ENCODE peak calls at places on chromosomes 11 and 22, in ten cellular contexts. O, M, B, U, S, W, V, P, Z and A are unnamed samples. For H3K36me3, the result is how much of the 10 kb centered on the place peaks cover.

GRCh38 chr11:122637538-122637937 is 18.0 kb upstream of the UBASH3B start:
- DNase-seq in W (no peak), V (peak), P (no peak), O (no peak), Z (no peak), S (peak), B (no peak), M (no peak), U (no peak), A (no peak)

GRCh38 chr22:39472570-39473556 is 16.1 kb downstream of the MGAT3 start:
- DNase-seq in O (no peak), P (peak), U (peak), V (no peak), Z (peak), W (peak), B (no peak), S (peak), M (no peak), A (no peak)

GRCh38 chr11:70434813-70435300 is 36.5 kb downstream of the CTTN start:
- DNase-seq in S (no peak), M (no peak), Z (no peak), U (no peak), V (no peak), W (no peak), O (no peak), P (no peak), B (no peak), A (no peak)

GRCh38 chr11:43269229-43269928 is 42.4 kb upstream of the API5 start:
- DNase-seq in U (no peak), V (no peak), Z (no peak), S (no peak), P (no peak), B (no peak), M (no peak), W (no peak), O (peak), A (no peak)

GRCh38 chr22:35467788-35468187 is 67.8 kb downstream of the MCM5 start:
- DNase-seq in U (peak), O (peak), Z (peak), S (no peak), B (peak), P (peak), V (no peak), M (no peak), W (no peak), A (no peak)

GRCh38 chr11:16831281-16832192 is 93.1 kb downstream of the C11orf58 start:
- DNase-seq in P (no peak), O (no peak), V (no peak), W (no peak), S (no peak), Z (no peak), B (no peak), M (no peak), U (no peak), A (no peak)

GRCh38 chr11:87036756-87037449 is 831 bp upstream of the TMEM135 start:
- DNase-seq in S (peak), U (peak), Z (peak), M (no peak), P (no peak), W (no peak), B (peak), V (no peak), O (no peak), A (peak)

GRCh38 chr11:68574308-68574707 is 110.0 kb upstream of the GAL start:
- DNase-seq in O (no peak), M (no peak), U (no peak), P (no peak), V (no peak), S (no peak), W (no peak), Z (no peak), B (peak), A (no peak)

GRCh38 chr11:124762624-124763155 is 600 bp upstream of the ESAM start:
- DNase-seq in B (no peak), S (no peak), P (peak), V (no peak), U (peak), M (no peak), O (peak), Z (no peak), W (no peak), A (no peak)

GRCh38 chr11:8832571-8833260 is 78.3 kb upstream of the AKIP1 start:
- DNase-seq in P (no peak), U (no peak), V (no peak), S (peak), W (peak), M (no peak), O (no peak), B (peak), Z (peak), A (peak)

GRCh38 chr22:35729309-35729698 is 11.6 kb downstream of the APOL5 start:
- DNase-seq in P (no peak), S (peak), M (no peak), B (no peak), V (no peak), U (no peak), Z (no peak), W (no peak), O (no peak), A (no peak)

GRCh38 chr11:540583-541432 is 3.5 kb downstream of the LRRC56 start:
- DNase-seq in W (peak), V (no peak), O (peak), U (no peak), M (no peak), S (no peak), P (no peak), B (no peak), Z (no peak), A (no peak)

GRCh38 chr11:57248780-57249383 is 11.8 kb upstream of the APLNR start:
- DNase-seq in V (no peak), M (peak), O (peak), P (peak), Z (peak), U (peak), W (peak), B (peak), S (peak), A (peak)

GRCh38 chr11:1702506-1702905 is 5.5 kb downstream of the KRTAP5-6 start:
- DNase-seq in P (no peak), W (no peak), U (no peak), O (no peak), B (no peak), Z (no peak), S (no peak), V (no peak), M (no peak), A (no peak)

GRCh38 chr22:36204001-36204640 is 2.5 kb upstream of the APOL4 start:
- DNase-seq in P (no peak), V (no peak), O (no peak), M (no peak), S (no peak), W (no peak), B (no peak), U (no peak), Z (no peak), A (no peak)

GRCh38 chr22:40862537-40862936 is 624 bp upstream of the DNAJB7 start:
- DNase-seq in O (no peak), B (no peak), U (no peak), Z (no peak), P (no peak), M (no peak), V (no peak), W (no peak), S (no peak), A (no peak)

GRCh38 chr11:70415176-70415575 is 16.8 kb downstream of the CTTN start:
- DNase-seq in S (no peak), V (no peak), U (no peak), Z (no peak), P (no peak), M (no peak), B (peak), W (no peak), O (no peak), A (no peak)

GRCh38 chr11:5880329-5880728 is at the start of gene OR52E4:
- DNase-seq in B (no peak), U (no peak), M (no peak), W (no peak), S (no peak), Z (no peak), V (no peak), P (no peak), O (no peak), A (no peak)

GRCh38 chr11:27514558-27514957 is 8.0 kb upstream of the LIN7C start:
- DNase-seq in U (no peak), V (no peak), S (no peak), W (no peak), O (no peak), B (peak), M (no peak), P (no peak), Z (no peak), A (no peak)

GRCh38 chr11:117193130-117194020 is 5.8 kb upstream of the TAGLN start:
- DNase-seq in W (no peak), Z (no peak), S (no peak), V (no peak), P (no peak), O (no peak), B (no peak), M (no peak), U (no peak), A (no peak)

GRCh38 chr22:17872491-17872890 is 98.2 kb upstream of the BID start:
- DNase-seq in W (no peak), U (no peak), M (no peak), P (no peak), S (no peak), Z (no peak), B (peak), V (no peak), O (no peak), A (peak)

GRCh38 chr11:112801286-112802088 is 159.7 kb upstream of the NCAM1 start:
- DNase-seq in W (no peak), S (no peak), P (no peak), M (no peak), Z (no peak), U (no peak), B (no peak), V (no peak), O (no peak), A (no peak)

GRCh38 chr11:61507962-61508824 is at the start of gene LRRC10B:
- DNase-seq in W (peak), Z (peak), P (peak), U (peak), V (no peak), B (no peak), M (peak), S (no peak), O (no peak), A (peak)

GRCh38 chr11:6418958-6419611 is at the start of gene APBB1:
- DNase-seq in B (peak), O (peak), P (peak), W (peak), V (peak), S (peak), Z (peak), M (no peak), U (peak), A (no peak)

GRCh38 chr22:45231293-45231692 is 9.4 kb downstream of the KIAA0930 start:
- DNase-seq in M (no peak), V (no peak), O (no peak), P (no peak), W (no peak), B (no peak), S (no peak), U (no peak), Z (no peak), A (no peak)

GRCh38 chr22:46614070-46614931 is 5.9 kb upstream of the GRAMD4 start:
- DNase-seq in W (no peak), M (no peak), O (no peak), U (peak), P (no peak), V (peak), S (peak), Z (no peak), B (no peak), A (no peak)

GRCh38 chr11:125376117-125376516 is 119.9 kb downstream of the FEZ1 start:
- DNase-seq in W (peak), P (peak), S (no peak), B (peak), U (no peak), M (no peak), O (peak), Z (peak), V (no peak), A (no peak)

GRCh38 chr11:59292611-59293010 is 66.1 kb upstream of the OR5AN1 start:
- DNase-seq in U (no peak), Z (no peak), P (no peak), V (no peak), O (no peak), M (no peak), B (no peak), S (no peak), W (no peak), A (peak)

GRCh38 chr22:40183029-40183581 is 5.4 kb downstream of the TNRC6B start:
- DNase-seq in P (peak), U (peak), Z (peak), B (peak), S (no peak), O (no peak), W (peak), M (no peak), V (peak), A (peak)

GRCh38 chr11:128892866-128893565 is 1.9 kb downstream of the KCNJ5 start:
- DNase-seq in O (no peak), P (no peak), S (no peak), W (no peak), M (no peak), B (no peak), Z (peak), V (no peak), U (no peak), A (no peak)

GRCh38 chr11:2825261-2825885 is 60.2 kb downstream of the CDKN1C start:
- DNase-seq in M (no peak), W (peak), U (peak), Z (peak), S (no peak), B (peak), V (no peak), O (peak), P (no peak), A (peak)

GRCh38 chr11:67656278-67656922 is 5.9 kb upstream of the ACY3 start:
- DNase-seq in O (no peak), S (peak), V (no peak), W (no peak), B (peak), U (no peak), P (no peak), M (no peak), Z (no peak), A (no peak)

GRCh38 chr11:75337195-75337654 is 14.2 kb downstream of the ARRB1 start:
- DNase-seq in W (peak), S (no peak), V (no peak), Z (peak), M (no peak), O (no peak), B (peak), P (no peak), U (no peak), A (peak)

GRCh38 chr11:123517559-123518364 is 87.7 kb downstream of the GRAMD1B start:
- DNase-seq in S (no peak), U (no peak), B (no peak), M (no peak), O (no peak), W (no peak), V (no peak), Z (no peak), P (no peak), A (no peak)

GRCh38 chr11:122663764-122664163 is 8.2 kb downstream of the UBASH3B start:
- DNase-seq in P (no peak), M (no peak), S (no peak), V (no peak), Z (no peak), U (no peak), W (no peak), B (peak), O (no peak), A (no peak)

GRCh38 chr11:288328-289144 is at the start of gene PGGHG:
- DNase-seq in M (no peak), O (peak), S (no peak), P (peak), U (peak), V (peak), B (peak), Z (peak), W (peak), A (peak)

GRCh38 chr11:80948781-80949180 is 1508.0 kb upstream of the TENM4 start:
- DNase-seq in Z (no peak), S (no peak), W (no peak), U (no peak), P (no peak), V (no peak), M (no peak), B (no peak), O (no peak), A (no peak)

GRCh38 chr22:37782340-37783168 is 25.2 kb upstream of the GCAT start:
- DNase-seq in Z (no peak), U (no peak), W (no peak), V (no peak), S (no peak), P (no peak), B (peak), M (peak), O (no peak), A (peak)
- H3K36me3 ChIP-seq in Z (under half), U (under half), W (under half), V (under half), S (under half), P (under half), B (under half), M (under half), O (under half), A (under half)

DNA sequence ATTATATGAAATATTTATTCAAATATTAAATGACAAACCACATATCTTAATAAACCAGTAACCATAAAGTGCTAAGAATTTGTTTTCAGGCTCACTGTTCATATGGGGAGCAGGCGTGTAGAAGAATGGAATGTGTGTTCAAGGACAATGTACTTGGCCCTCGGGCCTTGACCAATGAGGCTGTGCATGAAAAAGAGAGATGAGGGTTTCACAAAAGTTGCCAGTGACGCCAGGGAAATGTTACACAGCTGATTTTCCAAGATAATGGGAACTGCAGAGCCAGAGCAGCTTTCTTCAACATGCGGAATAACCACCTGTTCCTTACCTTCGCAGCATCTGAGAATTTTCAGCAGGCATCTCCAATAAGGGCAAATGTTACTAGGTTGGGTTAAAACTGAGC is 4.2 kb downstream of the SF1 start:
- DNase-seq in U (no peak), P (no peak), O (no peak), M (no peak), W (no peak), V (no peak), Z (no peak), B (no peak), S (no peak), A (no peak)
- H3K36me3 ChIP-seq in U (half or more), P (half or more), O (half or more), M (half or more), W (under half), V (half or more), Z (half or more), B (under half), S (half or more), A (half or more)

GRCh38 chr11:62516736-62517371 is 29.8 kb downstream of the AHNAK start:
- DNase-seq in V (no peak), O (no peak), P (no peak), B (no peak), W (no peak), S (no peak), M (no peak), U (no peak), Z (no peak), A (no peak)
- H3K36me3 ChIP-seq in V (under half), O (half or more), P (under half), B (under half), W (under half), S (under half), M (under half), U (under half), Z (half or more), A (half or more)

GRCh38 chr22:20775342-20775895 is 1.5 kb downstream of the SERPIND1 start:
- DNase-seq in B (no peak), U (no peak), P (no peak), M (no peak), W (no peak), Z (no peak), O (no peak), S (no peak), V (no peak), A (no peak)

GRCh38 chr22:20773793-20774212 is at the start of gene SERPIND1:
- DNase-seq in M (no peak), P (peak), Z (no peak), O (no peak), U (no peak), V (no peak), B (no peak), W (peak), S (no peak), A (no peak)

GRCh38 chr22:20777420-20778177 is 3.7 kb downstream of the SERPIND1 start:
- DNase-seq in B (peak), S (no peak), P (peak), W (peak), U (peak), O (no peak), V (no peak), Z (peak), M (peak), A (peak)

GRCh38 chr22:20776624-20777405 is 2.9 kb downstream of the SERPIND1 start:
- DNase-seq in V (no peak), W (no peak), S (no peak), M (no peak), P (no peak), O (no peak), U (no peak), Z (no peak), B (no peak), A (no peak)

DNA sequence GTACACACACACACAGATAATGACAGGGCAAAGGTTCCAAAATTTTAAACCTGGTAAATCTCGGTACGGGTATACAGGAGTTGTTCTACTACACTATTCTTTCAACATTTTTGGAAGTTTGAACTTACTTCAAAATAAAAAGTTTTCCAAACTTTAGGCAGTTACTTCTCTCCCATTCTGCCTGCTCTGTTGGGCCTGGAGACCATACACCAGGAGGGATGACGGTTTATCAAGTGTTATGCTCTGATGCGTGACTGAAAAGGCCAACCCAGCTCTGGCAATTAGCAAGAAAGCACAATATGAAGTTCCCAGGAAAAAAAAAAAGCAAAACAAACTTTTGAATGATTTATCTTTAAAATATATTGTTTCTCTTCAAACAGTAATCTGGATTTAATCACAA is 969 bp downstream of the SERPIND1 start:
- DNase-seq in V (no peak), P (no peak), U (no peak), O (no peak), M (no peak), Z (no peak), B (no peak), W (no peak), S (no peak), A (no peak)
- H3K36me3 ChIP-seq in V (under half), P (under half), U (under half), O (under half), M (under half), Z (under half), B (under half), W (under half), S (under half), A (under half)

GRCh38 chr11:110185599-110185998 is 92.4 kb downstream of the ZC3H12C start:
- DNase-seq in V (no peak), S (no peak), Z (no peak), U (no peak), M (no peak), W (no peak), O (no peak), B (no peak), P (no peak), A (no peak)
- H3K36me3 ChIP-seq in V (under half), S (under half), Z (under half), U (under half), M (under half), W (under half), O (under half), B (under half), P (under half), A (under half)

DNA sequence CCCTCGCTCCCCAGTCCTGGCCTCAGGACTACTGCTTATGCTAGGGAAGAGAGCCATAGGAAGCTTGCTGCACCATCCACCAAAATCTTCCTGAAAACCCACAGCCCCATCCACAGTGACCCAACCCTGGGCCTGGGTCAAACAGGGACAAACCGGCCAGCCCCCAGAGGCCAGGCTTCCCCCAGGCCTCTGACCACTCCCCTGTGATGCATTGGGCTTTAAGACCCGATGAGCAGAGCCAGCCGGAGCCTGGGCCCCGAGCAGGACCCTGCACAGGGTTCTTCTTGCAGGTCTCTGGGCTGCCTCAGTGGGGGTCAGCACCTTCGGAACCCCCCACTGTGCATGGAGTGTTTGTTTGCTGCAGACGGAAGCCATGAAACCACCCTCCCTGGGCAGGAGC is 583.7 kb downstream of the BRD1 start:
- DNase-seq in Z (no peak), O (no peak), W (no peak), M (no peak), B (no peak), U (no peak), S (no peak), P (no peak), V (no peak), A (no peak)
- H3K36me3 ChIP-seq in Z (under half), O (under half), W (under half), M (under half), B (under half), U (under half), S (under half), P (under half), V (under half), A (under half)

DNA sequence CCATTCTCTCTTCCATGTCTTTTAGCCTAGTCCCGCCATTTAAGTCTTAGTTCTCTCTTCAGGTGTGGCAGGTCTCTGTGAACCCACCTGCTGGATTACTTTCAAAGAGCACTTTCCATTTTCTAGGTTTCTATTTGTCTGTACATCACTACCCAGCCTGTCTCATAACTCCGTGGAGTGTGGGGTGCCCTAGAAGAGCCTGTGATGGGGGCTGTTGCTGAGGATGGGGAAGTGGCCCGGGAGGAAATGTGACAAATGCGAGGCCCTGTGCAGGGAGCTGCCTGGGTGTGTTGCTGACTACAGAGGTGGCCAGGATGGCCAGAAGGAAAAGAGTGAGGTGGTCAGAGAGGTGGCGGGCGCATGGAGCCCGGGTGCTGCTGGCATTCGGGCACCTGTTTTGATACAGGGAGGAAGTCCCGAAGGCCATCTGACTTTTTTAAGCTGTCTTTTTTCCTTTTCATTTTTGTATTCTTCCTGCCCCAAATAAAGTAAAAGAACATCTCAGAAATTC is 10.7 kb downstream of the DGCR8 start:
- DNase-seq in W (no peak), U (no peak), O (no peak), M (no peak), V (no peak), Z (no peak), S (no peak), B (no peak), P (no peak), A (no peak)
- H3K36me3 ChIP-seq in W (under half), U (under half), O (half or more), M (half or more), V (half or more), Z (half or more), S (half or more), B (under half), P (half or more), A (under half)